ENCODE peak calls at places on chromosomes 12 and 14, in four cellular contexts. One of them, this sample, is unnamed.
A peak's percentile ranks its signal among the peaks of the same experiment; 100 is the strongest.

GRCh38 chr12:67764946-67765619 is 116.5 kb downstream of the DYRK2 start:
- DNase-seq in OCI-LY7: no peak
- DNase-seq in activated gamma-delta T cell treated with Interleukin-2 at 50 U/mL for 16 hours: no peak
- DNase-seq in left lung: no peak
- DNase-seq in this sample: no peak

GRCh38 chr12:12436831-12437345 is 80.0 kb downstream of the BORCS5 start:
- DNase-seq in OCI-LY7: no peak
- DNase-seq in activated gamma-delta T cell treated with Interleukin-2 at 50 U/mL for 16 hours: no peak
- DNase-seq in left lung: no peak
- DNase-seq in this sample: no peak

GRCh38 chr12:18496156-18496555 is 234.8 kb downstream of the PIK3C2G start:
- DNase-seq in OCI-LY7: no peak
- DNase-seq in activated gamma-delta T cell treated with Interleukin-2 at 50 U/mL for 16 hours: no peak
- DNase-seq in left lung: no peak
- DNase-seq in this sample: no peak

GRCh38 chr12:47361389-47362031 is 281.8 kb upstream of the AMIGO2 start:
- DNase-seq in OCI-LY7: peak; percentile 79
- DNase-seq in activated gamma-delta T cell treated with Interleukin-2 at 50 U/mL for 16 hours: peak; percentile 18
- DNase-seq in left lung: no peak
- DNase-seq in this sample: peak; percentile 38

GRCh38 chr12:73266206-73266605 is 994.0 kb downstream of the TRHDE start:
- DNase-seq in OCI-LY7: no peak
- DNase-seq in activated gamma-delta T cell treated with Interleukin-2 at 50 U/mL for 16 hours: no peak
- DNase-seq in left lung: no peak
- DNase-seq in this sample: no peak

GRCh38 chr12:67107235-67107634 is 161.9 kb upstream of the CAND1 start:
- DNase-seq in OCI-LY7: no peak
- DNase-seq in activated gamma-delta T cell treated with Interleukin-2 at 50 U/mL for 16 hours: no peak
- DNase-seq in left lung: no peak
- DNase-seq in this sample: no peak

GRCh38 chr12:106733660-106734059 is 40.8 kb upstream of the RIC8B start:
- DNase-seq in OCI-LY7: no peak
- DNase-seq in activated gamma-delta T cell treated with Interleukin-2 at 50 U/mL for 16 hours: no peak
- DNase-seq in left lung: no peak
- DNase-seq in this sample: no peak

GRCh38 chr12:119176267-119177055 is 2.3 kb upstream of the HSPB8 start:
- DNase-seq in OCI-LY7: no peak
- DNase-seq in activated gamma-delta T cell treated with Interleukin-2 at 50 U/mL for 16 hours: no peak
- DNase-seq in left lung: peak; percentile 85
- DNase-seq in this sample: no peak

GRCh38 chr12:19227880-19228210 is 98.3 kb downstream of the PLEKHA5 start:
- DNase-seq in OCI-LY7: no peak
- DNase-seq in activated gamma-delta T cell treated with Interleukin-2 at 50 U/mL for 16 hours: no peak
- DNase-seq in left lung: no peak
- DNase-seq in this sample: no peak

GRCh38 chr12:12474471-12474928 is 88.2 kb downstream of the DUSP16 start:
- DNase-seq in OCI-LY7: no peak
- DNase-seq in activated gamma-delta T cell treated with Interleukin-2 at 50 U/mL for 16 hours: no peak
- DNase-seq in left lung: no peak
- DNase-seq in this sample: no peak

GRCh38 chr12:90682398-90682797 is 272.6 kb downstream of the CCER1 start:
- DNase-seq in OCI-LY7: no peak
- DNase-seq in activated gamma-delta T cell treated with Interleukin-2 at 50 U/mL for 16 hours: no peak
- DNase-seq in left lung: no peak
- DNase-seq in this sample: no peak

GRCh38 chr12:104060791-104061190 is 3.5 kb upstream of the HCFC2 start:
- DNase-seq in OCI-LY7: no peak
- DNase-seq in activated gamma-delta T cell treated with Interleukin-2 at 50 U/mL for 16 hours: no peak
- DNase-seq in left lung: no peak
- DNase-seq in this sample: no peak

GRCh38 chr14:88727057-88727456 is 65.7 kb downstream of the EML5 start:
- DNase-seq in OCI-LY7: no peak
- DNase-seq in activated gamma-delta T cell treated with Interleukin-2 at 50 U/mL for 16 hours: no peak
- DNase-seq in left lung: no peak
- DNase-seq in this sample: no peak

GRCh38 chr12:69388371-69388770 is 28.8 kb downstream of the YEATS4 start:
- DNase-seq in OCI-LY7: peak; percentile 25
- DNase-seq in activated gamma-delta T cell treated with Interleukin-2 at 50 U/mL for 16 hours: no peak
- DNase-seq in left lung: no peak
- DNase-seq in this sample: no peak

GRCh38 chr12:90099288-90099687 is 390.6 kb upstream of the ATP2B1 start:
- DNase-seq in OCI-LY7: no peak
- DNase-seq in activated gamma-delta T cell treated with Interleukin-2 at 50 U/mL for 16 hours: no peak
- DNase-seq in left lung: no peak
- DNase-seq in this sample: no peak

GRCh38 chr14:47425302-47425701 is 250.1 kb downstream of the MDGA2 start:
- DNase-seq in OCI-LY7: no peak
- DNase-seq in activated gamma-delta T cell treated with Interleukin-2 at 50 U/mL for 16 hours: no peak
- DNase-seq in left lung: no peak
- DNase-seq in this sample: no peak

GRCh38 chr12:6329693-6330045 is 12.2 kb downstream of the TNFRSF1A start:
- DNase-seq in OCI-LY7: no peak
- DNase-seq in activated gamma-delta T cell treated with Interleukin-2 at 50 U/mL for 16 hours: no peak
- DNase-seq in left lung: no peak
- DNase-seq in this sample: no peak

GRCh38 chr12:114400395-114400794 is 5.5 kb downstream of the TBX5 start:
- DNase-seq in OCI-LY7: no peak
- DNase-seq in activated gamma-delta T cell treated with Interleukin-2 at 50 U/mL for 16 hours: no peak
- DNase-seq in left lung: no peak
- DNase-seq in this sample: no peak

GRCh38 chr14:102473559-102473958 is 36.0 kb downstream of the ANKRD9 start:
- DNase-seq in OCI-LY7: no peak
- DNase-seq in activated gamma-delta T cell treated with Interleukin-2 at 50 U/mL for 16 hours: no peak
- DNase-seq in left lung: no peak
- DNase-seq in this sample: no peak

GRCh38 chr12:68189766-68190700 is 30.5 kb upstream of the IFNG start:
- DNase-seq in OCI-LY7: no peak
- DNase-seq in activated gamma-delta T cell treated with Interleukin-2 at 50 U/mL for 16 hours: peak; percentile 35
- DNase-seq in left lung: no peak
- DNase-seq in this sample: peak; percentile 7

GRCh38 chr14:88592016-88592415 is 29.2 kb downstream of the ZC3H14 start:
- DNase-seq in OCI-LY7: no peak
- DNase-seq in activated gamma-delta T cell treated with Interleukin-2 at 50 U/mL for 16 hours: no peak
- DNase-seq in left lung: no peak
- DNase-seq in this sample: no peak